ENCODE peak calls at places on chromosomes 7 and 10, in nine cellular contexts. U is A549, L is thoracic aorta, C is right lobe of liver, Q is cardiac muscle cell, R is GM23338, Z is HL-60, K is IMR-90, H is mesendoderm. T is an unnamed sample.
A peak's percentile ranks its signal among the peaks of the same experiment; 100 is the strongest.

GRCh38 chr7:121304259-121304658 is 24.5 kb upstream of the WNT16 start:
- DNase-seq in Z (no peak), H (no peak), C (no peak), U (no peak), Q (no peak), L (no peak), R (no peak), K (peak; percentile 33), T (no peak)

GRCh38 chr10:80684217-80684616 is 146.5 kb downstream of the SH2D4B start:
- DNase-seq in L (no peak), Q (peak; percentile 43), Z (no peak), H (peak; percentile 60), R (peak; percentile 72), U (peak; percentile 21), K (peak; percentile 22), C (no peak), T (no peak)

GRCh38 chr7:144032483-144032882 is 16.3 kb upstream of the OR2A5 start:
- DNase-seq in K (no peak), U (no peak), L (no peak), R (no peak), C (no peak), Z (no peak), Q (no peak), H (no peak), T (no peak)

GRCh38 chr10:61975107-61975932 is 73.8 kb downstream of the ARID5B start:
- DNase-seq in H (peak; percentile 34), U (peak; percentile 12), C (no peak), Z (no peak), K (peak; percentile 88), R (no peak), Q (no peak), L (no peak), T (peak; percentile 76)

GRCh38 chr7:95596183-95597135 is at the start of gene PDK4:
- DNase-seq in Q (peak; percentile 69), R (peak; percentile 80), C (peak; percentile 98), L (peak; percentile 92), U (peak; percentile 60), Z (no peak), H (peak; percentile 62), K (peak; percentile 40), T (peak; percentile 83)

GRCh38 chr7:98287486-98287959 is 6.0 kb downstream of the BRI3 start:
- DNase-seq in H (peak; percentile 65), R (peak; percentile 84), L (no peak), C (peak; percentile 57), Q (no peak), U (no peak), K (no peak), Z (no peak), T (peak; percentile 77)

GRCh38 chr7:122552769-122553168 is 146.1 kb downstream of the RNF133 start:
- DNase-seq in U (no peak), R (no peak), K (no peak), Z (no peak), C (no peak), H (no peak), Q (no peak), L (no peak), T (no peak)

GRCh38 chr7:83077328-83077727 is 85.4 kb downstream of the PCLO start:
- DNase-seq in U (no peak), L (no peak), H (no peak), R (no peak), C (no peak), Q (no peak), K (no peak), Z (no peak), T (no peak)

GRCh38 chr7:140899883-140900282 is 24.8 kb downstream of the BRAF start:
- DNase-seq in C (no peak), H (peak; percentile 62), R (peak; percentile 53), Q (peak; percentile 13), K (no peak), L (no peak), Z (no peak), U (no peak), T (no peak)

GRCh38 chr10:127532193-127532592 is 16.9 kb upstream of the NPS start:
- DNase-seq in K (no peak), Q (no peak), R (no peak), U (no peak), C (no peak), Z (no peak), L (no peak), H (no peak), T (no peak)

GRCh38 chr7:155850730-155851678 is 38.7 kb upstream of the SHH start:
- DNase-seq in U (no peak), K (no peak), R (no peak), Z (no peak), Q (no peak), C (peak; percentile 32), H (no peak), L (no peak), T (no peak)

GRCh38 chr10:990808-991207 is 2.6 kb downstream of the GTPBP4 start:
- DNase-seq in U (no peak), H (no peak), Q (no peak), C (no peak), R (no peak), K (no peak), L (no peak), Z (no peak), T (no peak)

GRCh38 chr7:3265388-3265787 is 35.7 kb upstream of the SDK1 start:
- DNase-seq in C (no peak), K (no peak), L (no peak), Q (no peak), H (no peak), R (no peak), U (no peak), Z (no peak), T (no peak)

GRCh38 chr10:131972474-131973071 is 9.2 kb downstream of the BNIP3 start:
- DNase-seq in K (peak; percentile 36), R (no peak), C (no peak), Z (no peak), Q (no peak), L (no peak), H (no peak), U (no peak), T (peak; percentile 92)

GRCh38 chr10:32103721-32104120 is 47.5 kb upstream of the KIF5B start:
- DNase-seq in C (no peak), H (no peak), R (no peak), Z (no peak), U (no peak), Q (no peak), K (no peak), L (no peak), T (no peak)

GRCh38 chr7:41491752-41492405 is 211.0 kb downstream of the INHBA start:
- DNase-seq in Z (no peak), R (no peak), H (no peak), C (no peak), K (peak; percentile 63), U (no peak), L (no peak), Q (peak; percentile 76), T (no peak)

GRCh38 chr7:68216046-68216445 is 1219.4 kb downstream of the TYW1 start:
- DNase-seq in R (no peak), U (no peak), Q (peak; percentile 11), Z (no peak), C (no peak), H (peak; percentile 6), L (no peak), K (no peak), T (no peak)

GRCh38 chr10:99930731-99931550 is 78.8 kb downstream of the DNMBP start:
- DNase-seq in L (no peak), Q (no peak), Z (no peak), C (peak; percentile 70), U (peak; percentile 75), R (peak; percentile 77), H (peak; percentile 86), K (peak; percentile 44), T (no peak)

GRCh38 chr7:105775580-105775979 is 100.8 kb downstream of the ATXN7L1 start:
- DNase-seq in K (no peak), Z (no peak), H (no peak), L (no peak), C (no peak), R (no peak), Q (no peak), U (no peak), T (no peak)
- H3K27ac ChIP-seq in K (peak overlapping the region; percentile 84), Z (no peak overlapping the region), H (peak overlapping the region; percentile 78), L (no peak overlapping the region), C (no peak overlapping the region), R (peak overlapping the region; percentile 84), Q (no peak overlapping the region), U (peak overlapping the region; percentile 83), T (peak overlapping the region; percentile 53)

GRCh38 chr10:69327463-69328345 is 49.4 kb downstream of the HK1 start:
- DNase-seq in K (peak; percentile 63), H (no peak), Q (peak; percentile 72), R (no peak), U (no peak), Z (peak; percentile 90), C (no peak), L (no peak), T (peak; percentile 76)
- H3K4me3 ChIP-seq in K (peak overlapping the region; percentile 26), H (no peak overlapping the region), Q (no peak overlapping the region), R (no peak overlapping the region), U (no peak overlapping the region), Z (peak overlapping the region; percentile 31), C (no peak overlapping the region), L (peak overlapping the region; percentile 47), T (peak overlapping the region; percentile 50)

GRCh38 chr10:119360181-119360921 is 153.0 kb downstream of the GRK5 start:
- DNase-seq in H (no peak), C (no peak), R (no peak), K (no peak), U (peak; percentile 18), Z (peak; percentile 11), L (no peak), Q (no peak), T (no peak)

GRCh38 chr10:119357389-119358139 is 150.2 kb downstream of the GRK5 start:
- DNase-seq in Z (no peak), H (no peak), C (peak; percentile 79), Q (no peak), L (no peak), K (no peak), R (no peak), U (no peak), T (no peak)

GRCh38 chr10:119358140-119358512 is 150.8 kb downstream of the GRK5 start:
- DNase-seq in H (no peak), L (no peak), Q (no peak), U (no peak), C (no peak), Z (no peak), R (no peak), K (no peak), T (no peak)

GRCh38 chr10:119358567-119358966 is 151.2 kb downstream of the GRK5 start:
- DNase-seq in Q (no peak), U (no peak), K (no peak), C (no peak), R (no peak), Z (no peak), L (no peak), H (no peak), T (no peak)

DNA sequence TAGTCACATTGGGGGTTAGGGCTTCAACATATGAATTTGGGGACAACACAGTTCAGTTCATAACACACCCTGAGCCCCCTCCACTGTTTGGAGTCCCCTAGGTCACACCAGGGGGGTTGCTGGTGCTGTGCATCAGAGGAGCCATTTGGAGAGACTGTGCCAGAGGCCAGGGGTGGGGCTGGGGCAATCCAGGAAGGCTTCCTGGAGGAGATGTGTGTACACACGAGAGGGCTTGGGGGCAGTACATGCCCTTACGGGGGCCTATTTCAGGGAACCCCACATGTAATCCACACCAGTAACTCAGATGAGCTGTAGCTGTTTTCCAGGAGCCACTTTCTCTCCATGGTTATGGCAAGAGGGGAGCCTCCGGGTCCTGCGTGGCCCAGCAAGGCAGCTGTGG is 151.7 kb downstream of the GRK5 start:
- DNase-seq in C (no peak), U (no peak), H (no peak), L (no peak), K (no peak), Q (no peak), R (no peak), Z (no peak), T (no peak)
- H3K27ac ChIP-seq in C (no peak overlapping the region), U (no peak overlapping the region), H (no peak overlapping the region), L (no peak overlapping the region), K (no peak overlapping the region), Q (no peak overlapping the region), R (no peak overlapping the region), Z (no peak overlapping the region), T (no peak overlapping the region)

GRCh38 chr7:150468241-150468640 is 17.8 kb downstream of the GIMAP8 start:
- DNase-seq in C (no peak), U (no peak), Z (no peak), K (no peak), R (no peak), Q (no peak), H (no peak), L (no peak), T (no peak)
- H3K4me3 ChIP-seq in C (no peak overlapping the region), U (no peak overlapping the region), Z (no peak overlapping the region), K (no peak overlapping the region), R (no peak overlapping the region), Q (no peak overlapping the region), H (no peak overlapping the region), L (no peak overlapping the region), T (no peak overlapping the region)

T was measured in osteoblast.